ENCODE peak calls at places on chromosomes 5 and 9, in ten cellular contexts. Q, A, E, C, N, L, V, Y, T and R are unnamed samples.

GRCh38 chr5:13985736-13986418 is 41.4 kb upstream of the DNAH5 start:
- DNase-seq in C (no peak), N (peak; percentile 75), Y (peak; percentile 90), T (peak; percentile 90), L (no peak), E (peak; percentile 94), A (no peak), V (peak; percentile 42), Q (no peak), R (peak; percentile 88)

GRCh38 chr5:121086671-121087070 is 622.6 kb downstream of the PRR16 start:
- DNase-seq in V (no peak), A (no peak), L (no peak), C (no peak), E (no peak), N (no peak), T (no peak), Y (no peak), Q (no peak), R (no peak)

GRCh38 chr5:143194206-143194605 is 209.3 kb downstream of the NR3C1 start:
- DNase-seq in V (no peak), E (peak; percentile 53), Y (peak; percentile 57), T (no peak), L (no peak), N (no peak), C (no peak), A (no peak), Q (no peak), R (peak; percentile 47)

GRCh38 chr9:19641046-19641445 is 147.8 kb downstream of the SLC24A2 start:
- DNase-seq in V (no peak), A (no peak), N (no peak), E (peak; percentile 1), T (no peak), L (no peak), Y (peak; percentile 14), Q (no peak), C (no peak), R (peak; percentile 0)

GRCh38 chr9:89466451-89467277 is 31.2 kb downstream of the SEMA4D start:
- DNase-seq in E (no peak), A (no peak), Y (no peak), L (no peak), C (no peak), V (no peak), Q (no peak), N (peak; percentile 80), T (no peak), R (no peak)

GRCh38 chr5:174529925-174530681 is 194.3 kb upstream of the MSX2 start:
- DNase-seq in N (no peak), V (no peak), E (no peak), Q (no peak), L (no peak), T (no peak), C (no peak), A (no peak), Y (no peak), R (no peak)

GRCh38 chr5:90628492-90628891 is 69.9 kb downstream of the ADGRV1 start:
- DNase-seq in A (no peak), C (no peak), V (no peak), Q (no peak), L (no peak), Y (no peak), T (no peak), E (no peak), N (no peak), R (no peak)

GRCh38 chr5:50574121-50574520 is 92.3 kb upstream of the PARP8 start:
- DNase-seq in C (no peak), A (no peak), T (no peak), Q (no peak), Y (no peak), V (no peak), N (no peak), L (no peak), E (no peak), R (no peak)

GRCh38 chr5:66807743-66808142 is 211.6 kb downstream of the MAST4 start:
- DNase-seq in Q (no peak), C (no peak), L (no peak), N (peak; percentile 32), E (peak; percentile 86), V (peak; percentile 14), T (peak; percentile 57), Y (peak; percentile 75), A (no peak), R (peak; percentile 50)

GRCh38 chr9:129283290-129283691 is 105.2 kb upstream of the IER5L start:
- DNase-seq in L (no peak), V (no peak), Y (no peak), T (no peak), A (peak; percentile 28), C (no peak), N (no peak), Q (no peak), E (no peak), R (no peak)

GRCh38 chr9:131728961-131729360 is 10.9 kb downstream of the RAPGEF1 start:
- DNase-seq in L (no peak), E (no peak), C (no peak), Q (no peak), N (no peak), A (no peak), Y (no peak), T (no peak), V (no peak), R (no peak)

GRCh38 chr9:112065781-112066606 is 109.1 kb downstream of the SUSD1 start:
- DNase-seq in C (no peak), L (no peak), Q (peak; percentile 86), V (peak; percentile 71), E (peak; percentile 79), T (peak; percentile 97), N (peak; percentile 92), Y (peak; percentile 31), A (peak; percentile 71), R (no peak)

GRCh38 chr5:180136661-180137381 is 65.3 kb upstream of the RNF130 start:
- DNase-seq in E (no peak), L (peak; percentile 60), Y (no peak), T (no peak), A (peak; percentile 40), V (no peak), Q (peak; percentile 5), C (peak; percentile 24), N (no peak), R (no peak)

GRCh38 chr5:128532776-128533175 is 5.3 kb downstream of the FBN2 start:
- DNase-seq in E (peak; percentile 16), A (no peak), V (no peak), T (no peak), Y (no peak), Q (no peak), C (no peak), L (no peak), N (no peak), R (no peak)

GRCh38 chr5:138528744-138529469 is 14.1 kb downstream of the ETF1 start:
- DNase-seq in E (no peak), A (no peak), Y (no peak), Q (no peak), V (no peak), N (no peak), C (no peak), L (no peak), T (no peak), R (no peak)

GRCh38 chr9:88303785-88304495 is 84.3 kb upstream of the SPIN1 start:
- DNase-seq in L (no peak), Q (no peak), Y (no peak), V (no peak), N (no peak), A (no peak), T (peak; percentile 33), E (peak; percentile 17), C (no peak), R (peak; percentile 41)
- H3K4me3 ChIP-seq in L (no peak overlapping the region), Q (no peak overlapping the region), Y (no peak overlapping the region), V (no peak overlapping the region), N (no peak overlapping the region), A (no peak overlapping the region), T (no peak overlapping the region), E (no peak overlapping the region), C (no peak overlapping the region), R (no peak overlapping the region)

DNA sequence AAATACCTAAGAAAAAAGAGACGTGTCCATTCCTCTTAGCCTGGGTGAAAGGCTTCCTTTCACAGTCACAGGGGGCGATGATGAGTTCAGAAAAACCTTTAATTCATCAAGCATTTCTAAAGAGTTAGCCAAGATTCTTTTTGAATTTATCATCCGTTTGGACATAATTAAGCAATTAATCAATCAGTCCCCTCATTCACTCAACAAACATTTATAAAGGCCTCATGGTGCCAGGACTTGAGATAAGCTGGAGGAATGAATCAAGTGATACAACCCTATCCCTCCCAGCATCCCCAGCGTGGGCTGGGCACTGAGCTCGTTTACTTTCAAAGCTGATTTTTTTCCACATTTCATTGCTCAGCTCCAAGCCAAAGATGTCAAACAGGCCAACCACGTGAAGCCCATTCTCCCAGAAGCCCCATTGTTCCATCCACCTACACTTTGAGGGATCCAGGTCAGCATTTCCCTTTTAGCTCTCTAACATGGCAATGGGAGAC is 140.5 kb downstream of the SLIT3 start:
- DNase-seq in Y (peak; percentile 59), N (no peak), Q (no peak), C (no peak), T (peak; percentile 2), L (no peak), E (peak; percentile 54), V (peak; percentile 25), A (no peak), R (peak; percentile 81)
- TF ChIP-seq CTCF in Y (peak; percentile 35), N (peak; percentile 19), Q (no peak), C (no peak), T (peak; percentile 50), L (no peak), E (peak; percentile 48), V (no peak), A (no peak), R (peak; percentile 66)

DNA sequence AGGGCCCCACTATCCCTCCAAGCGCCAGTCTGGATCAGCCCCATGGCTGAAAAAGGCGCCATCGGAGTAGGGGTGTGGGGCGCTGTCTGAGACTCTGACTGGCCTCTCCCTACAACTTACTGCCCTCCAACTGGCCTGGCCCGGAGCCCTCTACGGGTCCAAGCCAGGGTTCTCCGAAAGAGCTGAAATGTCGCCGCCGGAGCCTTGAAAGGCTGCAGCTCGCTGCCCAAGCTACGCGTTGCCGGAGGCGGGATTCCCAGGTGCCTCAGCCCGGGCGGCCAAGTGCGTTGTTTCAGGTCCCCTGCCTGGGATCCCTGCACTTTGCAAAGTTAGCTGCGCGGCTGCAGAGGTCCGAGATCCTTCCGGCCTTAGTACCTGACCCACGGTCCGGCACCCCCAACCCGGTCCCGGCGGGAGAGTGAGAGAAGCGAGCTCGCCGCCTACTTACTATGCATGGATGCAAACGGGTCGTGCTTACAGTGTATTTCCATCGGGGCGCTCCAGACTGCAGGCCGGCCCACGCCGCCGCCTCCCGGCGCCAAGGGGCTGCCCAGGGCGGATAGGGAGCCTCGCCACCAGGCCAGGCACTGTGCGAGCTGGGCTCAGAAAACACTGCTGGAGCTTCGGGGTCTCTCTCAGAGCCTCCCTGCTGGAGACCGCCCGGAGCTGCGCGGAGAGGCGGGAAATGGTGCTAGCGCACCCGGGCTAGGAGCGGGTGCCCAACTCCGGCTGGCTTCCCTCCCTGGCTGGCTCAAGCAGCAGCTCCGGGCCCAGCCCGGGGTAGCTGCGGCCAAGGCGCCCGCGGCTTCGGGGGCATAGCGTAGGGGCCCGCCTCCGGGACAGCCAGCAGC is 7.8 kb downstream of the PAX5 start:
- DNase-seq in V (no peak), N (no peak), A (no peak), Q (no peak), E (peak; percentile 6), L (peak; percentile 79), T (no peak), C (no peak), Y (no peak), R (no peak)
- H3K4me3 ChIP-seq in V (no peak overlapping the region), N (no peak overlapping the region), A (no peak overlapping the region), Q (peak overlapping the region; percentile 41), E (no peak overlapping the region), L (no peak overlapping the region), T (no peak overlapping the region), C (no peak overlapping the region), Y (no peak overlapping the region), R (no peak overlapping the region)

GRCh38 chr5:4561403-4561802 is 578.7 kb upstream of the ADAMTS16 start:
- DNase-seq in A (no peak), L (no peak), N (no peak), C (no peak), Q (no peak), Y (no peak), T (no peak), V (no peak), E (no peak), R (no peak)

GRCh38 chr5:4563400-4563799 is 576.7 kb upstream of the ADAMTS16 start:
- DNase-seq in V (no peak), E (no peak), C (no peak), T (no peak), L (no peak), A (no peak), Y (peak; percentile 4), N (peak; percentile 2), Q (no peak), R (peak; percentile 17)
- TF ChIP-seq CTCF in V (no peak), E (no peak), C (no peak), T (peak; percentile 55), L (no peak), A (no peak), Y (no peak), N (peak; percentile 27), Q (no peak), R (peak; percentile 46)